ENCODE peak calls at places on chromosomes 2 and 18, in eight cellular contexts. F is NCI-H774; V is endodermal cell; M is H54; B is HL-60; O is cardiac fibroblast; D is GM19239; T is stimulated activated CD4-positive, alpha-beta T cell treated with anti-CD3 and anti-CD28 coated beads, TNF-alpha, amount 100 ng/mL, for 1 hour. R is an unnamed sample.

GRCh38 chr2:207311316-207312005 is 145.7 kb upstream of the KLF7 start:
- DNase-seq in F (no peak), V (no peak), M (peak; percentile 52), B (peak; percentile 53), O (peak; percentile 97), D (no peak), T (no peak), R (no peak)

GRCh38 chr18:23528580-23529472 is 25.5 kb downstream of the RMC1 start:
- DNase-seq in F (no peak), V (no peak), M (no peak), B (no peak), O (peak; percentile 63), D (no peak), T (no peak), R (no peak)

GRCh38 chr2:124193706-124194105 is 168.6 kb downstream of the CNTNAP5 start:
- DNase-seq in F (no peak), V (no peak), M (no peak), B (no peak), O (no peak), D (no peak), T (no peak), R (no peak)

GRCh38 chr2:178506949-178507348 is 26.7 kb downstream of the PLEKHA3 start:
- DNase-seq in F (no peak), V (no peak), M (no peak), B (no peak), O (no peak), D (no peak), T (no peak), R (no peak)

GRCh38 chr2:163733301-163733938 is 2.4 kb downstream of the FIGN start:
- DNase-seq in F (peak; percentile 33), V (no peak), M (no peak), B (no peak), O (no peak), D (no peak), T (no peak), R (no peak)

GRCh38 chr18:8721716-8722115 is 16.4 kb downstream of the MTCL1 start:
- DNase-seq in F (no peak), V (peak; percentile 75), M (peak; percentile 29), B (no peak), O (peak; percentile 44), D (no peak), T (no peak), R (no peak)

GRCh38 chr2:102336502-102336945 is 19.1 kb upstream of the IL18R1 start:
- DNase-seq in F (no peak), V (no peak), M (no peak), B (no peak), O (peak; percentile 91), D (no peak), T (no peak), R (no peak)

GRCh38 chr2:207810200-207810788 is 40.6 kb upstream of the FZD5 start:
- DNase-seq in F (no peak), V (peak; percentile 67), M (no peak), B (no peak), O (no peak), D (no peak), T (no peak), R (no peak)

GRCh38 chr18:23740105-23740830 is 51.0 kb downstream of the LAMA3 start:
- DNase-seq in F (no peak), V (no peak), M (peak; percentile 12), B (no peak), O (peak; percentile 66), D (no peak), T (no peak), R (no peak)

GRCh38 chr18:35267809-35268208 is 22.2 kb downstream of the ZSCAN30 start:
- DNase-seq in F (no peak), V (no peak), M (no peak), B (no peak), O (no peak), D (no peak), T (no peak), R (no peak)

GRCh38 chr2:96918754-96919550 is 49.1 kb upstream of the SEMA4C start:
- DNase-seq in F (no peak), V (no peak), M (no peak), B (no peak), O (no peak), D (no peak), T (no peak), R (no peak)

GRCh38 chr2:164039270-164039669 is 303.5 kb upstream of the FIGN start:
- DNase-seq in F (no peak), V (no peak), M (no peak), B (no peak), O (peak; percentile 12), D (no peak), T (no peak), R (no peak)

GRCh38 chr2:83071914-83072313 is 1387.2 kb downstream of the SUCLG1 start:
- DNase-seq in F (no peak), V (no peak), M (no peak), B (no peak), O (no peak), D (no peak), T (no peak), R (no peak)

GRCh38 chr18:13823707-13824395 is at the start of gene MC5R:
- DNase-seq in F (peak; percentile 9), V (peak; percentile 93), M (peak; percentile 68), B (peak; percentile 42), O (peak; percentile 48), D (peak; percentile 88), T (peak; percentile 53), R (peak; percentile 67)

GRCh38 chr2:214904176-214904575 is 94.7 kb upstream of the BARD1 start:
- DNase-seq in F (no peak), V (no peak), M (no peak), B (no peak), O (no peak), D (no peak), T (no peak), R (no peak)

GRCh38 chr2:88637464-88637863 is 10.2 kb upstream of the EIF2AK3 start:
- DNase-seq in F (no peak), V (no peak), M (no peak), B (no peak), O (no peak), D (no peak), T (no peak), R (no peak)

GRCh38 chr18:46437019-46437418 is 220.0 kb downstream of the LOXHD1 start:
- DNase-seq in F (no peak), V (no peak), M (no peak), B (no peak), O (no peak), D (no peak), T (no peak), R (no peak)

GRCh38 chr18:35141077-35141476 is 99.8 kb upstream of the ZNF397 start:
- DNase-seq in F (no peak), V (no peak), M (no peak), B (no peak), O (no peak), D (no peak), T (no peak), R (no peak)

GRCh38 chr2:198587201-198587600 is 782.8 kb downstream of the PLCL1 start:
- DNase-seq in F (no peak), V (no peak), M (no peak), B (no peak), O (no peak), D (no peak), T (no peak), R (no peak)

GRCh38 chr2:17857016-17857415 is 21.5 kb upstream of the KCNS3 start:
- DNase-seq in F (no peak), V (no peak), M (no peak), B (no peak), O (no peak), D (no peak), T (no peak), R (no peak)

GRCh38 chr2:127103243-127104165 is 3.5 kb downstream of the BIN1 start:
- DNase-seq in F (no peak), V (no peak), M (no peak), B (no peak), O (no peak), D (no peak), T (no peak), R (no peak)

GRCh38 chr18:49322770-49323490 is 137.5 kb downstream of the DYM start:
- DNase-seq in F (no peak), V (no peak), M (no peak), B (no peak), O (no peak), D (no peak), T (no peak), R (no peak)

GRCh38 chr2:133171396-133172004 is 396.8 kb downstream of the NCKAP5 start:
- DNase-seq in F (peak; percentile 60), V (peak; percentile 45), M (no peak), B (peak; percentile 25), O (peak; percentile 71), D (peak; percentile 4), T (no peak), R (peak; percentile 68)

GRCh38 chr2:237057893-237058300 is 27.8 kb upstream of the COPS8 start:
- DNase-seq in F (no peak), V (no peak), M (no peak), B (no peak), O (no peak), D (peak; percentile 30), T (no peak), R (peak; percentile 44)

GRCh38 chr2:129490666-129491065 is 488.8 kb upstream of the RAB6C start:
- DNase-seq in F (no peak), V (no peak), M (no peak), B (no peak), O (no peak), D (no peak), T (no peak), R (no peak)

GRCh38 chr2:27019459-27020336 is 13.1 kb upstream of the TMEM214 start:
- DNase-seq in F (no peak), V (no peak), M (no peak), B (no peak), O (no peak), D (no peak), T (no peak), R (no peak)

GRCh38 chr2:120580709-120581108 is 155.0 kb upstream of the GLI2 start:
- DNase-seq in F (no peak), V (no peak), M (no peak), B (no peak), O (no peak), D (no peak), T (no peak), R (no peak)

GRCh38 chr2:57937456-57937855 is 109.2 kb upstream of the VRK2 start:
- DNase-seq in F (no peak), V (no peak), M (no peak), B (no peak), O (no peak), D (no peak), T (no peak), R (no peak)

GRCh38 chr2:70181363-70181956 is 9.4 kb downstream of the C2orf42 start:
- DNase-seq in F (no peak), V (no peak), M (peak; percentile 22), B (peak; percentile 88), O (no peak), D (no peak), T (no peak), R (no peak)

GRCh38 chr2:238252766-238253630 is 13.2 kb upstream of the HES6 start:
- DNase-seq in F (no peak), V (no peak), M (no peak), B (no peak), O (no peak), D (no peak), T (no peak), R (no peak)

GRCh38 chr2:19120941-19121750 is 237.3 kb downstream of the OSR1 start:
- DNase-seq in F (no peak), V (no peak), M (peak; percentile 57), B (peak; percentile 6), O (peak; percentile 84), D (no peak), T (no peak), R (no peak)

GRCh38 chr2:69384618-69385081 is 2.4 kb downstream of the GFPT1 start:
- DNase-seq in F (no peak), V (no peak), M (no peak), B (no peak), O (no peak), D (no peak), T (no peak), R (no peak)

GRCh38 chr18:35688757-35689156 is 107.2 kb downstream of the GALNT1 start:
- DNase-seq in F (no peak), V (no peak), M (no peak), B (no peak), O (no peak), D (no peak), T (no peak), R (peak; percentile 56)